ENCODE peak calls at places on chromosome 19, in nine cellular contexts. X is stimulated activated CD8-positive, alpha-beta memory T cell treated with anti-CD3 and anti-CD28 coated beads, Interleukin-2, amount 100 ng/mL, for 1 hour; Y is caudate nucleus; D is activated T-helper 9 cell treated with anti-CD3 and anti-CD28 coated beads, Interleukin-2, amount 50 U/mL, for 16 hours; Z is endothelial cell; O is activated CD4-positive, alpha-beta T cell treated with anti-CD3 and anti-CD28 coated beads for 24 hours; K is heart left ventricle; I is kidney epithelial cell; P is Daoy. A is an unnamed sample.

GRCh38 chr19:18060472-18060871 is 26.3 kb downstream of the IL12RB1 start:
- DNase-seq in X (no peak), Y (no peak), D (no peak), Z (no peak), O (no peak), K (no peak), I (no peak), P (no peak), A (no peak)

GRCh38 chr19:31418692-31419430 is 69.6 kb upstream of the TSHZ3 start:
- DNase-seq in X (no peak), Y (no peak), D (no peak), Z (no peak), O (no peak), K (no peak), I (no peak), P (no peak), A (no peak)

GRCh38 chr19:41116261-41116660 is 2.0 kb downstream of the CYP2F1 start:
- DNase-seq in X (no peak), Y (no peak), D (no peak), Z (no peak), O (no peak), K (no peak), I (no peak), P (no peak), A (no peak)

GRCh38 chr19:46546194-46546896 is 50.7 kb upstream of the PNMA8B start:
- DNase-seq in X (no peak), Y (no peak), D (no peak), Z (peak), O (no peak), K (no peak), I (peak), P (peak), A (no peak)

GRCh38 chr19:34851277-34851804 is 75.4 kb upstream of the ZNF30 start:
- DNase-seq in X (no peak), Y (no peak), D (no peak), Z (no peak), O (no peak), K (no peak), I (no peak), P (no peak), A (no peak)

GRCh38 chr19:42131149-42132029 is 857 bp downstream of the POU2F2 start:
- DNase-seq in X (no peak), Y (no peak), D (no peak), Z (no peak), O (no peak), K (no peak), I (no peak), P (no peak), A (no peak)

GRCh38 chr19:29489182-29489951 is 36.4 kb upstream of the VSTM2B start:
- DNase-seq in X (no peak), Y (no peak), D (no peak), Z (no peak), O (no peak), K (no peak), I (no peak), P (peak), A (no peak)

GRCh38 chr19:3665681-3666544 is 34.4 kb downstream of the PIP5K1C start:
- DNase-seq in X (peak), Y (peak), D (peak), Z (peak), O (peak), K (peak), I (no peak), P (peak), A (peak)

GRCh38 chr19:14393303-14393702 is 12.1 kb downstream of the ADGRE5 start:
- DNase-seq in X (no peak), Y (no peak), D (no peak), Z (no peak), O (no peak), K (no peak), I (no peak), P (no peak), A (no peak)

GRCh38 chr19:32041681-32042292 is 303.6 kb upstream of the ZNF507 start:
- DNase-seq in X (no peak), Y (peak), D (no peak), Z (peak), O (peak), K (peak), I (no peak), P (peak), A (peak)